ENCODE peak calls at places on chromosome X, in four cellular contexts. C is upper lobe of left lung, D is transverse colon, Y is sigmoid colon. I is an unnamed sample.
A peak's percentile ranks its signal among the peaks of the same experiment; 100 is the strongest.

GRCh38 chrX:129984196-129984962 is 1.9 kb downstream of the BCORL1 start:
- DNase-seq in C (peak; percentile 33), D (peak; percentile 28), Y (peak; percentile 67), I (no peak)

GRCh38 chrX:154731203-154731602 is 19.7 kb downstream of the GAB3 start:
- DNase-seq in C (no peak), D (no peak), Y (no peak), I (no peak)

GRCh38 chrX:23982891-23983290 is 44.1 kb downstream of the KLHL15 start:
- DNase-seq in C (no peak), D (no peak), Y (no peak), I (no peak)

GRCh38 chrX:127943570-127943969 is 108.6 kb downstream of the ACTRT1 start:
- DNase-seq in C (no peak), D (no peak), Y (no peak), I (no peak)

GRCh38 chrX:28880136-28880535 is 292.9 kb downstream of the IL1RAPL1 start:
- DNase-seq in C (no peak), D (no peak), Y (no peak), I (no peak)

GRCh38 chrX:68708503-68709290 is 61.2 kb downstream of the STARD8 start:
- DNase-seq in C (no peak), D (no peak), Y (no peak), I (no peak)

GRCh38 chrX:133335027-133335426 is 80.3 kb downstream of the GPC4 start:
- DNase-seq in C (no peak), D (peak; percentile 13), Y (no peak), I (no peak)

GRCh38 chrX:78708171-78708570 is 39.3 kb upstream of the LPAR4 start:
- DNase-seq in C (no peak), D (peak; percentile 8), Y (no peak), I (no peak)

GRCh38 chrX:134801267-134801666 is 143.0 kb upstream of the PLAC1 start:
- DNase-seq in C (no peak), D (no peak), Y (no peak), I (no peak)

GRCh38 chrX:47573334-47574095 is 8.7 kb upstream of the TIMP1 start:
- DNase-seq in C (no peak), D (peak; percentile 47), Y (peak; percentile 79), I (peak; percentile 58)

GRCh38 chrX:105191878-105192277 is 28.6 kb downstream of the TEX13A start:
- DNase-seq in C (no peak), D (no peak), Y (no peak), I (no peak)

GRCh38 chrX:41452972-41453371 is 5.8 kb downstream of the NYX start:
- DNase-seq in C (no peak), D (no peak), Y (no peak), I (no peak)

GRCh38 chrX:77597511-77597910 is 150.3 kb downstream of the FGF16 start:
- DNase-seq in C (no peak), D (no peak), Y (no peak), I (no peak)

GRCh38 chrX:48278958-48279357 is 23.8 kb downstream of the SSX1 start:
- DNase-seq in C (no peak), D (no peak), Y (peak; percentile 71), I (peak; percentile 73)

GRCh38 chrX:11724122-11725017 is 33.7 kb upstream of the MSL3 start:
- DNase-seq in C (no peak), D (no peak), Y (no peak), I (no peak)

GRCh38 chrX:154526901-154527675 is 11.1 kb upstream of the FAM3A start:
- DNase-seq in C (peak; percentile 79), D (peak; percentile 84), Y (peak; percentile 91), I (peak; percentile 87)

GRCh38 chrX:108722561-108722960 is 13.8 kb downstream of the IRS4 start:
- DNase-seq in C (no peak), D (no peak), Y (no peak), I (no peak)

GRCh38 chrX:9677098-9677739 is 88.4 kb downstream of the GPR143 start:
- DNase-seq in C (no peak), D (peak; percentile 59), Y (peak; percentile 78), I (no peak)

DNA sequence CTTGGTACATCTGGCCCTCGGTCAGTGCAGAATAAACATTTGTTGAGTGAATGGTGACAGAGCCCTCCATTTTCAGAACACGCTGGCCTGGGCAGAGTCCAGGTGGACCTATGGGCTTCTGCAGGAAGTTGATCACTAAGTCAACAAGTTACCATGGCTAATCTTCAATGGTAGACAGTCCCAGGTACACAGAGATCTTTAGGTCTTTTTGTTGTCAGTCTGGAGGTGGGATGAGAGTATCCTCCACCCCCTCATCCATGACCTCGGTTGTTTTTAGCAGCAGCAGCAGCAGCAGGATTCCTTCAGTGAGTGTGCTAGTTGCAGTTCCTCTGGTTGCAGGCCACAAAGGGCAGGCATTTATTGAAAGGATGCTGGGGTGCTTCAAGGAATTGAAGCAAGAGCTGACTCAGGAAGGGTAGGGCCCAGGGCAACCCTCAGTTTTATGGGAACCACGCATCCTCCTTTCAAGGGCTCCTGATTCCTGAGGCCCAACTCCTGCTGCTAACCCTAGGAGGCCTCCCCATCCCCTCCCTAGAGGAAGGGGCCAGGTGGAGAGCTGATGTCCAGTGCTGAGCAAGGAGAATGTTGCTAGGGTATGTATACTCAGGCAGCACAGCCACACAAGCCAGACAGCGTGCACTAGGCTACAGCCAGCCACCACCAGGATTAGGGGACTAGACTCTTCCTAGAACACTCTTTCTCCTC is 1.7 kb upstream of the USP27X start:
- DNase-seq in C (peak; percentile 35), D (no peak), Y (no peak), I (no peak)
- H3K27ac ChIP-seq in C (peak overlapping the region; percentile 87), D (peak overlapping the region; percentile 78), Y (peak overlapping the region; percentile 86), I (no peak overlapping the region)

GRCh38 chrX:27439771-27440170 is 23.4 kb downstream of the PPP4R3C start:
- DNase-seq in C (no peak), D (no peak), Y (no peak), I (no peak)

GRCh38 chrX:27438937-27439336 is 24.2 kb downstream of the PPP4R3C start:
- DNase-seq in C (no peak), D (no peak), Y (no peak), I (no peak)

GRCh38 chrX:27445438-27445837 is 17.7 kb downstream of the PPP4R3C start:
- DNase-seq in C (no peak), D (no peak), Y (no peak), I (no peak)

GRCh38 chrX:27446423-27446822 is 16.7 kb downstream of the PPP4R3C start:
- DNase-seq in C (no peak), D (no peak), Y (no peak), I (no peak)

GRCh38 chrX:27444093-27444908 is 18.8 kb downstream of the PPP4R3C start:
- DNase-seq in C (no peak), D (no peak), Y (no peak), I (no peak)
- TF ChIP-seq EP300 in C (no peak), D (no peak), Y (no peak), I (no peak)

GRCh38 chrX:107530141-107530540 is 80.7 kb downstream of the FRMPD3 start:
- DNase-seq in C (no peak), D (no peak), Y (no peak), I (no peak)
- H3K36me3 ChIP-seq in C (no peaks in the 10 kb centered on the region), D (no peaks in the 10 kb centered on the region), Y (no peaks in the 10 kb centered on the region), I (no peaks in the 10 kb centered on the region)

DNA sequence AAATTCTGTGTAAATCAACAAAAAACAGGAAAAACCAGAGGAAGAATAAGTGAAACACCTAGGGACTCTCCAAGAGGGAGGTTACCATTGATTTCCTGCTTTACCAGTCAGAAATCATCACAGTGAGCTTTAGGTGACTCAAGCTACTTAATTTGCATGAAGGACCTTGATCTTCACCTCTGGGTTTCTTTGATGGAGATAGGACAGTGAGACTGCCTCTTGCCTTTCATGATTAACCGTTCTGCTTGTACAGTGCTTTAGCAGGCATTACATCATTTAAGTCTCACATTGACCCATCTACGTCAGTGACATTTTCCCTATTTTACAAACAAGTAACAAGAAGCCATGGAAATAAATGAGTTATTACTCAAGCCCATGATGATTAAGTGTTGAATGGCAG is 3.4 kb upstream of the GK start:
- DNase-seq in C (no peak), D (no peak), Y (no peak), I (no peak)
- H3K27ac ChIP-seq in C (no peak overlapping the region), D (no peak overlapping the region), Y (no peak overlapping the region), I (no peak overlapping the region)

GRCh38 chrX:65574356-65574755 is 39.8 kb upstream of the LAS1L start:
- DNase-seq in C (no peak), D (no peak), Y (no peak), I (no peak)
- TF ChIP-seq EP300 in C (no peak), D (no peak), Y (no peak), I (no peak)

GRCh38 chrX:136867096-136867491 is 13.4 kb downstream of the RBMX start:
- DNase-seq in C (no peak), D (no peak), Y (no peak), I (no peak)

GRCh38 chrX:136861877-136862276 is 18.6 kb downstream of the RBMX start:
- DNase-seq in C (no peak), D (no peak), Y (no peak), I (no peak)

GRCh38 chrX:136866337-136867095 is 14.0 kb downstream of the RBMX start:
- DNase-seq in C (no peak), D (no peak), Y (no peak), I (no peak)

GRCh38 chrX:136865270-136866168 is 15.0 kb downstream of the RBMX start:
- DNase-seq in C (no peak), D (no peak), Y (no peak), I (no peak)

GRCh38 chrX:136863826-136864225 is 16.7 kb downstream of the RBMX start:
- DNase-seq in C (no peak), D (no peak), Y (no peak), I (no peak)
- H3K36me3 ChIP-seq in C (no peaks in the 10 kb centered on the region), D (no peaks in the 10 kb centered on the region), Y (peaks cover 43% of the 10 kb centered on the region), I (peaks cover 19% of the 10 kb centered on the region)

GRCh38 chrX:30635630-30636029 is 17.6 kb upstream of the GK start:
- DNase-seq in C (no peak), D (no peak), Y (no peak), I (no peak)

GRCh38 chrX:30643313-30643821 is 9.9 kb upstream of the GK start:
- DNase-seq in C (no peak), D (no peak), Y (no peak), I (no peak)

GRCh38 chrX:30642642-30643041 is 10.6 kb upstream of the GK start:
- DNase-seq in C (no peak), D (no peak), Y (no peak), I (no peak)

GRCh38 chrX:30637874-30638793 is 15.1 kb upstream of the GK start:
- DNase-seq in C (peak; percentile 45), D (no peak), Y (no peak), I (no peak)
- H3K27ac ChIP-seq in C (no peak overlapping the region), D (no peak overlapping the region), Y (no peak overlapping the region), I (no peak overlapping the region)

GRCh38 chrX:1205681-1206611 is 6.5 kb downstream of the CRLF2 start:
- DNase-seq in C (no peak), D (peak; percentile 18), Y (peak; percentile 13), I (no peak)
- TF ChIP-seq EP300 in C (no peak), D (no peak), Y (no peak), I (no peak)